ENCODE peak calls at places on chromosomes 2 and 18, in seven cellular contexts. One of them, this sample, is unnamed.

GRCh38 chr2:58140508-58141072 is 94.0 kb downstream of the VRK2 start:
- DNase-seq in non-pigmented ciliary epithelial cell: no peak
- DNase-seq in NCI-H1417: peak
- DNase-seq in T-helper 1 cell: no peak
- DNase-seq in left ventricle myocardium superior: no peak
- DNase-seq in astrocyte of the spinal cord: peak
- DNase-seq in aorta: no peak
- DNase-seq in this sample: no peak

GRCh38 chr2:16687949-16688348 is 22.3 kb upstream of the CYRIA start:
- DNase-seq in non-pigmented ciliary epithelial cell: no peak
- DNase-seq in T-helper 1 cell: no peak
- DNase-seq in astrocyte of the spinal cord: no peak
- DNase-seq in aorta: no peak
- DNase-seq in left ventricle myocardium superior: no peak
- DNase-seq in NCI-H1417: no peak
- DNase-seq in this sample: no peak

GRCh38 chr2:128396500-128396891 is 77.8 kb upstream of the HS6ST1 start:
- DNase-seq in left ventricle myocardium superior: no peak
- DNase-seq in T-helper 1 cell: no peak
- DNase-seq in NCI-H1417: no peak
- DNase-seq in astrocyte of the spinal cord: peak
- DNase-seq in aorta: no peak
- DNase-seq in non-pigmented ciliary epithelial cell: no peak
- DNase-seq in this sample: no peak

GRCh38 chr2:184730288-184730687 is 132.0 kb downstream of the ZNF804A start:
- DNase-seq in astrocyte of the spinal cord: no peak
- DNase-seq in aorta: no peak
- DNase-seq in left ventricle myocardium superior: no peak
- DNase-seq in T-helper 1 cell: no peak
- DNase-seq in NCI-H1417: no peak
- DNase-seq in non-pigmented ciliary epithelial cell: no peak
- DNase-seq in this sample: no peak

GRCh38 chr2:144515694-144516416 is 4.1 kb downstream of the ZEB2 start:
- DNase-seq in astrocyte of the spinal cord: peak
- DNase-seq in NCI-H1417: no peak
- DNase-seq in non-pigmented ciliary epithelial cell: no peak
- DNase-seq in T-helper 1 cell: peak
- DNase-seq in aorta: peak
- DNase-seq in left ventricle myocardium superior: peak
- DNase-seq in this sample: no peak

GRCh38 chr2:36173760-36174362 is 181.7 kb upstream of the CRIM1 start:
- DNase-seq in T-helper 1 cell: no peak
- DNase-seq in left ventricle myocardium superior: no peak
- DNase-seq in non-pigmented ciliary epithelial cell: no peak
- DNase-seq in astrocyte of the spinal cord: no peak
- DNase-seq in NCI-H1417: peak
- DNase-seq in aorta: no peak
- DNase-seq in this sample: no peak

GRCh38 chr2:169095631-169096105 is 26.3 kb downstream of the DHRS9 start:
- DNase-seq in aorta: no peak
- DNase-seq in non-pigmented ciliary epithelial cell: peak
- DNase-seq in T-helper 1 cell: peak
- DNase-seq in NCI-H1417: no peak
- DNase-seq in astrocyte of the spinal cord: peak
- DNase-seq in left ventricle myocardium superior: no peak
- DNase-seq in this sample: peak

GRCh38 chr2:84461310-84461709 is 2.2 kb upstream of the SUCLG1 start:
- DNase-seq in T-helper 1 cell: no peak
- DNase-seq in non-pigmented ciliary epithelial cell: no peak
- DNase-seq in astrocyte of the spinal cord: no peak
- DNase-seq in left ventricle myocardium superior: no peak
- DNase-seq in aorta: no peak
- DNase-seq in NCI-H1417: no peak
- DNase-seq in this sample: no peak

GRCh38 chr2:96143848-96144480 is 1.3 kb downstream of the DUSP2 start:
- DNase-seq in aorta: peak
- DNase-seq in NCI-H1417: peak
- DNase-seq in left ventricle myocardium superior: peak
- DNase-seq in non-pigmented ciliary epithelial cell: no peak
- DNase-seq in T-helper 1 cell: peak
- DNase-seq in astrocyte of the spinal cord: no peak
- DNase-seq in this sample: no peak

GRCh38 chr18:22167091-22167470 is 2.3 kb upstream of the GATA6 start:
- DNase-seq in T-helper 1 cell: no peak
- DNase-seq in left ventricle myocardium superior: peak
- DNase-seq in astrocyte of the spinal cord: no peak
- DNase-seq in NCI-H1417: no peak
- DNase-seq in non-pigmented ciliary epithelial cell: no peak
- DNase-seq in aorta: no peak
- DNase-seq in this sample: no peak

GRCh38 chr18:32956591-32957310 is 183.9 kb upstream of the KLHL14 start:
- DNase-seq in left ventricle myocardium superior: no peak
- DNase-seq in aorta: no peak
- DNase-seq in NCI-H1417: no peak
- DNase-seq in T-helper 1 cell: no peak
- DNase-seq in non-pigmented ciliary epithelial cell: peak
- DNase-seq in astrocyte of the spinal cord: peak
- DNase-seq in this sample: peak

GRCh38 chr2:179758636-179759035 is 102.8 kb downstream of the ZNF385B start:
- DNase-seq in T-helper 1 cell: no peak
- DNase-seq in aorta: no peak
- DNase-seq in astrocyte of the spinal cord: no peak
- DNase-seq in left ventricle myocardium superior: no peak
- DNase-seq in NCI-H1417: no peak
- DNase-seq in non-pigmented ciliary epithelial cell: no peak
- DNase-seq in this sample: no peak

GRCh38 chr2:153963247-153963646 is 91.5 kb downstream of the GALNT13 start:
- DNase-seq in non-pigmented ciliary epithelial cell: no peak
- DNase-seq in astrocyte of the spinal cord: peak
- DNase-seq in T-helper 1 cell: no peak
- DNase-seq in left ventricle myocardium superior: no peak
- DNase-seq in aorta: no peak
- DNase-seq in NCI-H1417: no peak
- DNase-seq in this sample: no peak

This sample was measured in retinal pigment epithelial cell.